ENCODE peak calls at places on chromosomes 11 and 22, in seven cellular contexts. S, V, X, B, U, W and J are unnamed samples.

GRCh38 chr11:113778111-113778910 is 1.3 kb upstream of the CLDN25 start:
- DNase-seq in S (peak), V (no peak), X (peak), B (no peak), U (no peak), W (no peak), J (peak)

GRCh38 chr22:25008666-25009065 is 56.1 kb downstream of the KIAA1671 start:
- DNase-seq in S (no peak), V (no peak), X (no peak), B (no peak), U (no peak), W (no peak), J (no peak)

GRCh38 chr11:46570790-46571398 is 22.9 kb downstream of the AMBRA1 start:
- DNase-seq in S (no peak), V (no peak), X (no peak), B (no peak), U (no peak), W (no peak), J (no peak)

GRCh38 chr22:23772315-23773246 is at the start of gene MMP11:
- DNase-seq in S (no peak), V (no peak), X (no peak), B (peak), U (peak), W (peak), J (no peak)

GRCh38 chr11:45045692-45046471 is 95.2 kb upstream of the TP53I11 start:
- DNase-seq in S (peak), V (no peak), X (peak), B (no peak), U (peak), W (no peak), J (peak)

GRCh38 chr11:614583-615452 is 932 bp downstream of the IRF7 start:
- DNase-seq in S (no peak), V (no peak), X (no peak), B (no peak), U (peak), W (no peak), J (no peak)

GRCh38 chr22:43521716-43522115 is 109.9 kb downstream of the MPPED1 start:
- DNase-seq in S (no peak), V (no peak), X (no peak), B (no peak), U (no peak), W (no peak), J (no peak)

GRCh38 chr11:59144096-59144495 is 1.4 kb downstream of the FAM111A start:
- DNase-seq in S (no peak), V (no peak), X (no peak), B (no peak), U (no peak), W (no peak), J (no peak)

GRCh38 chr11:117256573-117256972 is 24.1 kb downstream of the RNF214 start:
- DNase-seq in S (no peak), V (no peak), X (peak), B (no peak), U (no peak), W (no peak), J (no peak)

GRCh38 chr11:122368796-122369195 is 252.8 kb upstream of the BLID start:
- DNase-seq in S (no peak), V (no peak), X (no peak), B (no peak), U (no peak), W (no peak), J (no peak)

GRCh38 chr11:122365545-122366380 is 249.7 kb upstream of the BLID start:
- DNase-seq in S (peak), V (no peak), X (no peak), B (no peak), U (no peak), W (no peak), J (no peak)

GRCh38 chr11:122363306-122363705 is 247.3 kb upstream of the BLID start:
- DNase-seq in S (no peak), V (no peak), X (no peak), B (no peak), U (no peak), W (no peak), J (no peak)

GRCh38 chr11:122362381-122362780 is 246.4 kb upstream of the BLID start:
- DNase-seq in S (no peak), V (no peak), X (no peak), B (no peak), U (no peak), W (no peak), J (no peak)

GRCh38 chr11:122367809-122368231 is 251.8 kb upstream of the BLID start:
- DNase-seq in S (peak), V (peak), X (peak), B (no peak), U (peak), W (no peak), J (peak)
- H3K4me3 ChIP-seq in S (peak), V (no peak), X (no peak), B (no peak), U (no peak), W (no peak), J (no peak)

GRCh38 chr11:118522571-118523072 is 4.7 kb upstream of the TTC36 start:
- DNase-seq in S (no peak), V (no peak), X (peak), B (peak), U (no peak), W (no peak), J (peak)
- TF ChIP-seq CTCF in S (peak), V (peak), X (peak), B (peak), U (peak), W (no peak), J (peak)

DNA sequence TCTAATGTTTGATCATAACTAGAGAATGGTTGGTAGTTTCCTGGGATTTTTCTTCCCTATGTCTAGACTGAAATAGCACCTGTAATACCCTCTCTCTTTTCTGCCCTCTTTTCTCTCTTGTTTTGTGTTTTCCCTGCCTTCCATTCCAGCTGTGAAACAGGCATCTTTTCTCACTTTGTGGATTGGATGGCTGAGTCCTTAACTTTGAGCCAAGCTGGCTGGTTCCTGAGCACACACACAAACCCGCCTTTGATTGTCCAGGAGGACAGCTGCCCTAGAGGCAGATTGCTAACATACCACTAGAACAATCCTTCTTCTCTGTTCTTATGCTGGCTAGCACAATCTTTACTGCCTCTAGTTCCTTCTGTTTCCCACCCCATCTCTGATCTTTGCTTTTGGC is 17.7 kb downstream of the CTNND1 start:
- DNase-seq in S (no peak), V (no peak), X (peak), B (peak), U (no peak), W (no peak), J (peak)
- H3K4me3 ChIP-seq in S (peak), V (no peak), X (peak), B (peak), U (no peak), W (no peak), J (no peak)

DNA sequence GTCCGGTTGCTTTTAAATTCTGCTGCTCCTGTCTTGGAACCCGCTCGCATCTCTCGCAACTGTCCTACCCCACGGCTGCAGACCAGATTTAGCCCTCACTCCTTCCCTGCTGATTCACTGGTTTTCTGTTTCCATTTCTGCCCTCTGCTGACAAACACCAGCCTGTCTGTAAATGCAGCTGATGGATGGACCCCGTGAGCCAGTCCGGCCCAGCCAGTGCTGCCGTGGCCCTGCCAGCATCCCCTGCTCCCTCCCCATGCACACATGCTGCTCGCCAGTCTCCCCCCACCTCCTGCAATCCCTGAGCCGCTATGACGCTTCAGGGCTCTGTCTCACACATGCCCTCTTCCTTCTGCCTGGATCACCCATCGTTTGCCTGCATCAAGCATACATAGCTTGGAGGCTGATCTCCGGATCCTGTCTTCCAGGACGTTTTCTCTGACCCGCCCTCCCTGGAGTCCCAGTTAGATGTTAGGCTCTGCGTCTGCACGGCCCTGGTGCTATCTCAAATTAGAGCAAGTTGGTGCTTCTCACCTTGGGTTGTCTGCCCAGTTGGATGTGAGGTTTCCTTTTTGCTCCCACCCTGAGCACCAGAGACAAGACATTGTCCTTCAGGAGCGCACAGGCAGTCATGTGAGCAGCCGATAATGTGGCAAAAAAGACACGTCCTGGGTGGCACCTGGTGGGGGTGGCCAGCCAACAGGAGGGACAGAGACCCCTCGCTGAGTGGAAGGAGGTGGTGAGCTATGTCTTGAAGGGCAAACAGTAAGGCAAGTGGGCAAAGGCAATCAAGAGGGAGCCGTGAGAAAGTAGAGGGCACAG is 4.3 kb upstream of the ACR start:
- DNase-seq in S (peak), V (no peak), X (peak), B (no peak), U (peak), W (no peak), J (peak)
- TF ChIP-seq CTCF in S (no peak), V (no peak), X (no peak), B (no peak), U (no peak), W (no peak), J (no peak)

GRCh38 chr11:35483131-35483800 is 42.1 kb downstream of the PAMR1 start:
- DNase-seq in S (no peak), V (no peak), X (no peak), B (no peak), U (no peak), W (no peak), J (peak)

GRCh38 chr11:35474677-35475076 is 50.7 kb downstream of the PAMR1 start:
- DNase-seq in S (no peak), V (no peak), X (no peak), B (no peak), U (no peak), W (no peak), J (no peak)

GRCh38 chr11:35473975-35474374 is 51.4 kb downstream of the PAMR1 start:
- DNase-seq in S (no peak), V (no peak), X (no peak), B (no peak), U (no peak), W (no peak), J (no peak)

GRCh38 chr11:35478411-35479139 is 46.8 kb downstream of the PAMR1 start:
- DNase-seq in S (no peak), V (no peak), X (no peak), B (no peak), U (no peak), W (no peak), J (no peak)

DNA sequence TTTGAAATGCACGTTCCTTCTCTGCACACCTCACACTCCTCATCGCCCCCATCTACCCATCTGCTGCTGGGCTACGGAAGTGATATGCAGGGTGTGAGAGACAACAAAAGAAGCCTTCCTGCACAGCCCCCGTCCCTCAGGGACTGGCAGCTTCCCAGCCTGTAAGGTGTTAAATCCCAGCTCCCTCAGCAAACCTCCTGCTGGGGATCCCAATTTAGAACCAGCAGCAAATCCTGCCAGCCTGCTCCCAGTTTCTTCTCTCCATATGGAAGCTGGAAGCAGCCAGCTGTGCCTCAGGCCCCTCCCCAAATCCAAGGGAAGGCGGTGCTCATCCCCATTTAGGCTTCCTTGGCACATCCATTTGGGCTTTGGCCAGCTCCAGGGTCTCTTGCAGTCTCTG is 47.5 kb downstream of the PAMR1 start:
- DNase-seq in S (no peak), V (no peak), X (no peak), B (peak), U (no peak), W (no peak), J (no peak)
- H3K4me3 ChIP-seq in S (no peak), V (no peak), X (no peak), B (no peak), U (no peak), W (no peak), J (no peak)

DNA sequence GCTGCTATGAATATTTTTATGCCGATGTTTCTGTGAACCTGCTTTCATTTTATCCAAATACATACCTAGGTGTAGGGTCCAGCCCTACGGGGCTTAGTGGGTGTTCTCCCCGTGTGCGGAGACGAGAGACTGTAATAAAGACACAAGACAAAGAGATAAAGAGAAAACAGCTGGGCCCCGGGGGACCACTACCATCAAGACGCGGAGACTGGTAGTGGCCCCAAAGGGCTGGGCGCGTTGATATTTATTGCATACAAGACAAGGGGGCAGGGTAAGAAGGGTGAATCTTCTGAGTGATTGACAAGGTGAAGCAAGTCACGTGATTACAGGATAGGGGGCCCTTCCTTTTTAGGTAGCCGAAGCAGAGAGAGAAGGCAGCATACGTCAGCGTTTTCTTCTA is 920.1 kb downstream of the BRD1 start:
- DNase-seq in S (no peak), V (no peak), X (no peak), B (no peak), U (no peak), W (no peak), J (no peak)
- TF ChIP-seq CTCF in S (no peak), V (no peak), X (no peak), B (no peak), U (no peak), W (no peak), J (no peak)

DNA sequence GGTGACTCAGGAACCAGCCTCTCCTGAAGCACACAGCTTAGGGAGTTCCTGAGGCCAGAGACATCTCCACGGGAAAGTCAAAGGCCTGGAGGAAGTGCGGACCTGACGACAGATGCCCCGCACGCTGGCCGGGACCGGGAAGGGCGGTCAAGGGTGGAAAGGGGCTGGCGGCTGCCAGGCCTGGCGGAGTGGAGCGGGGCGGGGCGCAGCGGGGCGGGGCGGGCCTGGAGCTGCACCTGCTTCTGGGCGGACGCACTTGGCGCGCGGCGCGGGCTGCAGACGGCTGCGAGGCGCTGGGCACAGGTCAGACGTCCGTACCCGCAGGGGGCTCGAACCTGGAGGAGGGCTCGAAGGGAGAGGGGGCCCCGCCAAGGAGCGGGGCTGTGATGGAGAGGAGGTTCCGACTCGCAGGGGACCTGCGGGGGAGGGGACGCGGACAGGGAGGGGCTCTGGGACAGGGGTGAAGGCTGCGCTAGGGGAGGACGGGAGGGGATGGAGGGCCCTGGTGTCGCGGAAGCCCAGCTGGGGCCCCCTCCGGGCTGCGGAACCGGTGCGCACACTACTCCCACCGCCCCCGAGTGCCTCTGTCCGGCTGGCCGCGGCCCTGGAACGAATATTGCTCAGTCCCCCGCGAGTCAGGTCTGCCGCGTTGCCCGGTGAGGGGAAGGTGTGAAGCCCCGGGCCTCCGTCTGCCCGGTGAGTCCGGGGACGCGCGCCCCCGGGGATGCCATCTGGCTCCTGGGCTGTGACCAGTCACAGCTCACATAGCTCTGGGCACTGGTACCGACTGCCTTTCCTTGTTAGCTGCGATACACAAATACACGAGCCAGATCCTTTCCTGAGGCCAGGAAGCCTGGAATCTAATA is at the start of gene TMEM45B:
- DNase-seq in S (no peak), V (no peak), X (no peak), B (peak), U (no peak), W (no peak), J (no peak)
- H3K4me3 ChIP-seq in S (no peak), V (no peak), X (peak), B (peak), U (peak), W (peak), J (no peak)

GRCh38 chr11:66438009-66438503 is 592 bp downstream of the MRPL11 start:
- DNase-seq in S (no peak), V (no peak), X (no peak), B (no peak), U (no peak), W (no peak), J (no peak)

GRCh38 chr11:66443602-66444001 is 5.0 kb upstream of the MRPL11 start:
- DNase-seq in S (no peak), V (peak), X (peak), B (no peak), U (no peak), W (no peak), J (peak)

DNA sequence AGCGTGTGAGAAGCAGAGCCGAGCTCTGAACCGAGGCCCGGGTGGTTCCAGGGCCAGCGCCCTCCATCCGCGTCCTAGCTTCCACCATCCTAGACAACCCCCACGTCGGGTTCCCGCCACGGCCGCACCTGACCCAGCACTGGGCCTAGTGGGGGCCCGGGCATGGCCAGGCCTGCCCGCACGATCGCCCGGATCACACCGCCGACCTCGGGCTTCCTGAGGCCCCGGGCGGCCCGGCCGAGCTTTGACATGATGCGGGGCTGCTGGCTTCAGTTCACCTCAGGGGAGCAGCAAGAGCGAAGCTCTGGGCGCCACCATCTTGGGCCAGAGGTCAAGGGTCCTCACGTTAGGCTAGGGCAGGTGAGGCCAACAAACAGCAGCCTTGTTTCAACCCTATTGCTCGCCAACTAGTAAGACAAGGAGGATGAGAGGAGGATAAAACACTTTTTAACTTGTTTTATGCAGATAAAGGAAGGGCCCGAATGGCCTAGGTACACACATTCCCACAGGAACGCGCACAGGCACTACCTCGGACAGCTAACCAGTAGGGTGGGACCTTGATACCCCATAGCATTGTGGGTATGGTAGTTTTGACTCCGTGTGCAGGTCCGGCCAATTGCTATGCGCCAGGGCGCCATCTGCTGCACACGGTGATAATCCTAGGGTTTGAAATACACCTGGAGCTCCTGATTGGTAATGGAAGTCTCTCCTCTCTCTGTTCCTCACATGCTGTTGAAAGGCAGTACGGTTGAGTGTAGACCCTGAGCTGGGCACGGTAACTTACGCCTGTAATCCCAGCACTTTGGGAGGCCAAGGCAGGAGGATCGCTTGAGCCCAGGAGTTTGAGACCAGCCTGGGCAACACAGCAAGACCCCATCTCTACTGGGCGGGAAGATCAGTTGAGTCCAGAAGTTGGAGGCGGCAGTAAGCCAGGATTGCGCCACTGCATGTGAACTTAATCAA is at the start of gene MRPL11:
- DNase-seq in S (peak), V (peak), X (peak), B (peak), U (peak), W (peak), J (peak)
- TF ChIP-seq CTCF in S (peak), V (peak), X (peak), B (peak), U (peak), W (peak), J (peak)

GRCh38 chr22:17104336-17104935 is 16.7 kb downstream of the TMEM121B start:
- DNase-seq in S (no peak), V (no peak), X (no peak), B (no peak), U (no peak), W (no peak), J (no peak)

GRCh38 chr22:17107547-17107810 is 13.7 kb downstream of the TMEM121B start:
- DNase-seq in S (no peak), V (no peak), X (no peak), B (no peak), U (no peak), W (no peak), J (no peak)

GRCh38 chr22:17106785-17107546 is 14.2 kb downstream of the TMEM121B start:
- DNase-seq in S (no peak), V (no peak), X (no peak), B (no peak), U (no peak), W (no peak), J (no peak)

GRCh38 chr22:17105143-17106129 is 15.7 kb downstream of the TMEM121B start:
- DNase-seq in S (no peak), V (no peak), X (no peak), B (no peak), U (no peak), W (no peak), J (no peak)

GRCh38 chr22:17106161-17106784 is 14.9 kb downstream of the TMEM121B start:
- DNase-seq in S (no peak), V (no peak), X (no peak), B (peak), U (no peak), W (no peak), J (no peak)
- H3K4me3 ChIP-seq in S (no peak), V (no peak), X (no peak), B (no peak), U (no peak), W (peak), J (no peak)

GRCh38 chr22:29344137-29344536 is 28.6 kb upstream of the RASL10A start:
- DNase-seq in S (peak), V (peak), X (peak), B (no peak), U (peak), W (no peak), J (peak)
- TF ChIP-seq CTCF in S (no peak), V (no peak), X (no peak), B (no peak), U (no peak), W (no peak), J (no peak)